ENCODE peak calls at places on chromosomes 3 and 15, in seven cellular contexts. I is CD4-positive, alpha-beta memory T cell; V is uterus; F is H1; D is breast epithelium; Y is aorta; P is GM23248. J is an unnamed sample.

GRCh38 chr3:39147711-39148115 is 5.7 kb downstream of the CSRNP1 start:
- DNase-seq in I (peak), V (no peak), D (peak), P (peak), Y (no peak), F (no peak), J (no peak)

GRCh38 chr3:136612512-136612911 is 139.7 kb downstream of the STAG1 start:
- DNase-seq in P (peak), V (no peak), I (no peak), D (no peak), F (no peak), Y (no peak), J (no peak)

GRCh38 chr15:78064544-78064943 is 13.0 kb downstream of the TBC1D2B start:
- DNase-seq in D (no peak), V (no peak), F (no peak), P (peak), I (no peak), Y (no peak), J (no peak)

GRCh38 chr3:22474706-22475470 is 723.9 kb upstream of the ZNF385D start:
- DNase-seq in P (peak), Y (no peak), V (no peak), I (no peak), F (no peak), D (no peak), J (no peak)

GRCh38 chr3:50210510-50211367 is 5.7 kb downstream of the SLC38A3 start:
- DNase-seq in I (no peak), V (no peak), P (no peak), F (no peak), Y (no peak), D (no peak), J (no peak)

GRCh38 chr15:56767315-56767714 is 34.0 kb upstream of the ZNF280D start:
- DNase-seq in F (no peak), Y (no peak), V (no peak), P (peak), D (no peak), I (no peak), J (no peak)

GRCh38 chr3:135106445-135106844 is 311.4 kb downstream of the EPHB1 start:
- DNase-seq in I (no peak), Y (no peak), V (no peak), P (peak), D (no peak), F (peak), J (no peak)

GRCh38 chr3:13083898-13084297 is 10.7 kb upstream of the IQSEC1 start:
- DNase-seq in P (no peak), D (no peak), I (no peak), V (no peak), F (no peak), Y (no peak), J (no peak)

GRCh38 chr3:197406266-197406665 is 107.9 kb upstream of the DLG1 start:
- DNase-seq in D (no peak), F (no peak), I (no peak), P (no peak), V (peak), Y (peak), J (no peak)

GRCh38 chr15:63523306-63523990 is 19.1 kb downstream of the USP3 start:
- DNase-seq in D (no peak), Y (no peak), P (peak), V (no peak), F (no peak), I (no peak), J (no peak)

GRCh38 chr3:134249935-134250716 is 533 bp downstream of the RYK start:
- DNase-seq in D (no peak), F (no peak), I (peak), V (peak), P (peak), Y (peak), J (no peak)

GRCh38 chr3:129593595-129594339 is 12.7 kb downstream of the PLXND1 start:
- DNase-seq in F (no peak), I (peak), Y (no peak), V (no peak), P (peak), D (no peak), J (no peak)

GRCh38 chr3:103693831-103694230 is 1259.0 kb downstream of the ZPLD1 start:
- DNase-seq in V (no peak), P (no peak), Y (no peak), F (no peak), I (no peak), D (no peak), J (no peak)

GRCh38 chr3:106006001-106006400 is 137.2 kb upstream of the CBLB start:
- DNase-seq in V (no peak), I (no peak), Y (no peak), F (no peak), D (no peak), P (peak), J (peak)

GRCh38 chr15:96232335-96232734 is 98.2 kb upstream of the NR2F2 start:
- DNase-seq in F (no peak), Y (no peak), I (no peak), V (no peak), D (peak), P (no peak), J (no peak)

GRCh38 chr3:195001961-195002861 is 268.7 kb downstream of the XXYLT1 start:
- DNase-seq in D (peak), F (peak), P (peak), Y (no peak), I (no peak), V (peak), J (peak)

GRCh38 chr3:27209595-27210264 is 159.5 kb downstream of the NEK10 start:
- DNase-seq in Y (no peak), F (no peak), V (no peak), P (no peak), I (no peak), D (no peak), J (no peak)

GRCh38 chr3:172595648-172596393 is 72.6 kb upstream of the TNFSF10 start:
- DNase-seq in Y (no peak), I (peak), D (no peak), F (no peak), P (peak), V (peak), J (no peak)

GRCh38 chr15:65212097-65212496 is 824 bp upstream of the CILP start:
- DNase-seq in V (no peak), F (no peak), I (peak), Y (no peak), P (peak), D (no peak), J (no peak)

GRCh38 chr3:17307482-17307881 is 422.7 kb downstream of the PLCL2 start:
- DNase-seq in I (no peak), Y (no peak), D (no peak), F (no peak), P (no peak), V (no peak), J (no peak)

GRCh38 chr3:120795017-120795648 is 52.6 kb downstream of the GTF2E1 start:
- DNase-seq in V (peak), F (peak), Y (peak), I (peak), D (peak), P (peak), J (peak)

GRCh38 chr3:39255503-39256325 is 24.1 kb downstream of the CX3CR1 start:
- DNase-seq in D (no peak), Y (no peak), I (no peak), F (no peak), V (no peak), P (no peak), J (no peak)

GRCh38 chr3:87268646-87269211 is 7.7 kb downstream of the POU1F1 start:
- DNase-seq in V (no peak), Y (no peak), P (no peak), I (no peak), D (no peak), F (no peak), J (no peak)

GRCh38 chr3:186483611-186484340 is 60.4 kb downstream of the CRYGS start:
- DNase-seq in P (no peak), F (no peak), Y (no peak), D (no peak), V (no peak), I (no peak), J (no peak)

GRCh38 chr3:117399311-117400068 is 689.9 kb downstream of the TUSC7 start:
- DNase-seq in Y (no peak), F (peak), V (no peak), P (peak), I (no peak), D (no peak), J (no peak)

GRCh38 chr15:83810110-83810509 is 156.2 kb downstream of the ADAMTSL3 start:
- DNase-seq in I (no peak), Y (no peak), D (no peak), V (no peak), P (no peak), F (no peak), J (no peak)

GRCh38 chr3:56980798-56981390 is 79.6 kb upstream of the SPATA12 start:
- DNase-seq in D (no peak), P (peak), V (peak), Y (no peak), I (no peak), F (no peak), J (peak)

GRCh38 chr3:98906230-98906629 is 4.7 kb upstream of the DCBLD2 start:
- DNase-seq in F (no peak), P (peak), I (no peak), V (no peak), D (no peak), Y (no peak), J (no peak)

GRCh38 chr3:141576744-141577052 is 89.9 kb downstream of the RASA2 start:
- DNase-seq in D (no peak), I (no peak), V (no peak), P (no peak), F (no peak), Y (no peak), J (no peak)

GRCh38 chr3:81033690-81034089 is 727.8 kb downstream of the GBE1 start:
- DNase-seq in I (no peak), F (no peak), Y (no peak), V (no peak), D (no peak), P (no peak), J (no peak)

GRCh38 chr15:68278345-68279217 is 1.0 kb downstream of the FEM1B start:
- DNase-seq in Y (peak), D (no peak), P (peak), I (no peak), F (no peak), V (peak), J (no peak)

GRCh38 chr15:90126457-90127435 is 24.5 kb upstream of the IDH2 start:
- DNase-seq in Y (no peak), I (no peak), F (no peak), D (no peak), P (peak), V (no peak), J (no peak)

GRCh38 chr3:139642981-139643380 is 34.8 kb downstream of the NMNAT3 start:
- DNase-seq in F (no peak), D (no peak), Y (no peak), V (no peak), P (no peak), I (no peak), J (no peak)

GRCh38 chr3:132352556-132353143 is 35.4 kb downstream of the ACP3 start:
- DNase-seq in I (peak), Y (peak), V (peak), F (no peak), P (peak), D (peak), J (peak)

GRCh38 chr3:16841906-16842709 is 42.6 kb upstream of the PLCL2 start:
- DNase-seq in P (no peak), F (no peak), Y (no peak), D (no peak), V (no peak), I (peak), J (no peak)

GRCh38 chr3:70256566-70256965 is 55.9 kb downstream of the MDFIC2 start:
- DNase-seq in Y (no peak), I (no peak), P (no peak), V (no peak), D (no peak), F (no peak), J (no peak)

GRCh38 chr15:78325092-78325843 is 14.9 kb upstream of the CRABP1 start:
- DNase-seq in P (no peak), I (no peak), V (no peak), F (no peak), D (no peak), Y (no peak), J (no peak)

GRCh38 chr3:66481071-66482001 is 19.5 kb downstream of the LRIG1 start:
- DNase-seq in Y (no peak), I (no peak), D (no peak), F (no peak), P (no peak), V (no peak), J (no peak)

GRCh38 chr3:66478923-66479322 is 21.9 kb downstream of the LRIG1 start:
- DNase-seq in F (no peak), V (no peak), I (no peak), D (no peak), Y (no peak), P (no peak), J (no peak)

GRCh38 chr3:66477846-66478245 is 23.0 kb downstream of the LRIG1 start:
- DNase-seq in F (no peak), V (no peak), P (no peak), D (no peak), I (no peak), Y (no peak), J (no peak)

GRCh38 chr3:66480666-66481065 is 20.2 kb downstream of the LRIG1 start:
- DNase-seq in D (no peak), P (peak), I (peak), F (no peak), Y (no peak), V (no peak), J (no peak)

DNA sequence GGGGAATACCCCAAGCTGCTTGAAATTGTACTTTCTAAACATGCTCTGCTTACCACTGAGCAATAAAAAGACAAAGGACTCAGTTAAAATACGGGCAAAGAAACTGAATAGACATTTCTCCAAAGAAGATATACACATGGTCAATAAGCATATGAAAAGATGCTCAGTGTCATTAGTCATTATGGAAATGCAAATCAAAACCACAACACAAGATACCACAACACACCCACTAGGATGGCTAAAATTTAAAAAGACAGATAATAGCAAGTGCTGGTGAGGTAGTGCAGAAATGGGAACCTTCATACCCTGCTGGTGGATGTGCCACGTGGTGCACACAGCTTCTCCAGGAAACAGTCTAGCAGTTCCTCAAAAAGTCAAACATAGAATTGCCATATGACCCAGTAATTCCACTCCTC is 21.3 kb downstream of the LRIG1 start:
- DNase-seq in Y (no peak), I (no peak), F (no peak), V (no peak), D (no peak), P (no peak), J (no peak)
- H3K4me3 ChIP-seq in Y (no peak), I (no peak), F (peak), V (no peak), D (no peak), P (no peak), J (no peak)

GRCh38 chr3:6861331-6861988 is 545 bp downstream of the GRM7 start:
- DNase-seq in I (no peak), F (no peak), V (no peak), P (no peak), Y (no peak), D (no peak), J (no peak)

GRCh38 chr3:6857510-6857909 is 3.4 kb upstream of the GRM7 start:
- DNase-seq in P (no peak), F (no peak), I (no peak), D (no peak), V (no peak), Y (no peak), J (no peak)

GRCh38 chr3:6860911-6861330 is at the start of gene GRM7:
- DNase-seq in V (peak), D (no peak), F (no peak), P (no peak), I (no peak), Y (no peak), J (no peak)

GRCh38 chr3:6861989-6862879 is 1.3 kb downstream of the GRM7 start:
- DNase-seq in F (no peak), I (no peak), V (no peak), D (no peak), Y (no peak), P (no peak), J (no peak)

GRCh38 chr3:6860149-6860548 is 766 bp upstream of the GRM7 start:
- DNase-seq in F (no peak), I (no peak), P (no peak), V (no peak), D (no peak), Y (no peak), J (no peak)
- H3K4me3 ChIP-seq in F (peak), I (no peak), P (no peak), V (no peak), D (peak), Y (peak), J (no peak)

GRCh38 chr15:34853001-34853758 is 57.8 kb upstream of the ACTC1 start:
- DNase-seq in Y (no peak), D (no peak), P (peak), F (no peak), V (no peak), I (no peak), J (no peak)
- H3K4me3 ChIP-seq in Y (no peak), D (no peak), P (no peak), F (no peak), V (no peak), I (no peak), J (no peak)

DNA sequence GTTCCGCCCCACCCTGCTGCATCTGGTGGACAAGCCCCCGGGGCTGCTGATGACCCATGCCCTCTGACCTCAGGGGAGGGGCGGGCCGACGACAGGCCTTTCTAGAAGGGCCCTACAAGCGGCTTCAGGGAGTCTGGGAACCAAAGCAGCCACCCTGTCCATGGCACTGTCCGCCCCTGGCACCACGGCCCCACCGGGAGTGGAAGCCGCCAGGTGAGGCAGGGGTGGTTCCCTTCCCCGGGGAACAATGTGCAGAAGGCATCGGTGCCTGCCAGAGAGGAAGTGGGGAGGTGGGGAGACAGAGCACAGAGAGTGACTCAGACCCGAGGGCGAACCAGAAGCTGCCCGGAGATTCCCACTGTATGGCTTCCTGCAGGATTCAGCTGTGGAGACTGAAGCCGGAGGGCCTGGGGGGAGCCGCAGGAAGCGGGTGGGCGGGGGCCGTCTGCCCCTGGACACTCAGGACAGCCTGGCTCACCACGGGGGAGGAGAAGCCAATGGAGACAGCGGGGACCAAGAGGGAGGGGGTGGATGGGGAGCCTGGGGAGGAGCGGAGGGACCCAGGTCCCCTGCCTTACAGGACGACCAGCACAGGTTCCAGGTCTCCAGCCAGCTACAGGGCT is 134.0 kb downstream of the TPRA1 start:
- DNase-seq in I (no peak), V (no peak), P (peak), D (no peak), F (no peak), Y (peak), J (peak)
- H3K4me3 ChIP-seq in I (no peak), V (no peak), P (peak), D (peak), F (peak), Y (no peak), J (peak)

GRCh38 chr3:69014022-69014580 is 617 bp upstream of the EOGT start:
- DNase-seq in Y (no peak), I (no peak), V (no peak), P (peak), D (no peak), F (no peak), J (no peak)

GRCh38 chr3:69012836-69013255 is 638 bp downstream of the EOGT start:
- DNase-seq in D (no peak), P (peak), I (no peak), F (no peak), Y (peak), V (peak), J (no peak)

GRCh38 chr3:69012111-69012835 is 1.2 kb downstream of the EOGT start:
- DNase-seq in V (peak), P (peak), D (peak), Y (peak), F (no peak), I (no peak), J (no peak)

GRCh38 chr3:69011331-69011730 is 2.2 kb downstream of the EOGT start:
- DNase-seq in Y (no peak), F (no peak), I (no peak), V (no peak), D (no peak), P (peak), J (no peak)

GRCh38 chr3:69013256-69014021 is at the start of gene EOGT:
- DNase-seq in P (peak), V (peak), I (peak), D (peak), Y (peak), F (peak), J (no peak)
- H3K4me3 ChIP-seq in P (peak), V (peak), I (peak), D (peak), Y (peak), F (peak), J (peak)

GRCh38 chr15:66851226-66852063 is 149.4 kb downstream of the SMAD6 start:
- DNase-seq in D (peak), P (peak), F (peak), I (peak), V (peak), Y (peak), J (no peak)

GRCh38 chr15:66849746-66850077 is 147.7 kb downstream of the SMAD6 start:
- DNase-seq in P (no peak), V (no peak), F (no peak), Y (no peak), D (no peak), I (no peak), J (no peak)

GRCh38 chr15:66848666-66849392 is 146.8 kb downstream of the SMAD6 start:
- DNase-seq in V (no peak), D (no peak), F (no peak), Y (no peak), P (no peak), I (no peak), J (no peak)

GRCh38 chr15:66849393-66849745 is 147.3 kb downstream of the SMAD6 start:
- DNase-seq in I (no peak), D (no peak), F (no peak), V (no peak), Y (no peak), P (no peak), J (no peak)

DNA sequence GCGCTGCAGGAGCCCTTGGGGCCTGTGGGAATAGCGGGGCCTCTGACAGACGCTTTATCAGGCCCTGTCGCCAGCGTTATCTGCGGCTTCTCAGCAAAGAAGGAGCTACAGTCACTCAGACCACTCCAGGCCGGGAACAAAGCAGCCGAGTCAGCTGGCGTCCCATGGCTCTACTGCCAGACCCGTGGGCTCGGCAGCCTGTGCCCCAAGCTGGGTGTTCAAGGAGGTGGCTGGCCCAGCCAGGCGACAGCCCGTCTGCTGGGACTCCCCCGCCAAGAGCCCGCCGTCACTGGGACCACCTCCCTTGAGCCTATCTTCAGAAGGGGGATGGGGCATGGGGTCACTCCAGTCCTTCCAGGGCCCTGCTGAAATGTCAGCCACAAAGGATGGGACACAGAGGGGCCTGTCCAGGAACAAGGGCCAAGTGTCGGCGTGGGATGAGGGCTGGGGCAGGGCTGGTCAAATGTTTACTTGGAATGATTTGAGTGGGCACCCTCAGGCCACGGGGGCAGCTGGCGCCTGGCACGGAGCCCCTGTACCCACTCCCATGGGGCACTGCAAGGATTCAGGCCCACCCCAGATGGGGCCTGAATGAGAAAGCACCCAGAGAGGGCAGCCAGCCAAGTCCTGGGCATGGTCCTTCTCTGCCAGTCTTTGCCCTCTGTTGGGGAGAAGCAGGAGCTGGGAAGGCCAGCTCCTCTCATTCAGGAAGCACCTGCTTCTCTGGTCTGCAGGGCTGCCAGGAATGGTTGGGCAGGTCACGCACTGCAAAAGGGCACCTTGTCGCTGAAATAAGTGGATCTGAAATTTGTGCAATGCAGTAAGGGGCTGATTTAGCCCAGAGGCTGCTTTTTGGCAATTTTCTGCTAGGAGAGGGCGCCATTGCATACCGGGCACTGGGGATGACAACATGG is 148.3 kb downstream of the SMAD6 start:
- DNase-seq in D (no peak), P (peak), I (no peak), Y (peak), F (no peak), V (no peak), J (no peak)
- H3K4me3 ChIP-seq in D (no peak), P (no peak), I (no peak), Y (no peak), F (no peak), V (no peak), J (no peak)

J was measured in keratinocyte.